ENCODE peak calls at places on chromosomes 7 and 10, in eight cellular contexts. D is MM.1S, K is uterus, I is endodermal cell, G is GM13976, Q is mucosa of descending colon, F is AG10803, V is coronary artery. C is an unnamed sample.

GRCh38 chr7:28107960-28108359 is 72.6 kb downstream of the JAZF1 start:
- DNase-seq in D (no peak), K (no peak), I (no peak), G (no peak), Q (no peak), F (no peak), V (no peak), C (no peak)

GRCh38 chr7:1134951-1135350 is 25.0 kb downstream of the ZFAND2A start:
- DNase-seq in D (no peak), K (no peak), I (no peak), G (no peak), Q (peak), F (no peak), V (no peak), C (no peak)

GRCh38 chr10:6044651-6045599 is 17.2 kb downstream of the IL2RA start:
- DNase-seq in D (no peak), K (no peak), I (peak), G (peak), Q (no peak), F (no peak), V (no peak), C (peak)

GRCh38 chr10:15124908-15125307 is 27.8 kb downstream of the RPP38 start:
- DNase-seq in D (no peak), K (no peak), I (no peak), G (no peak), Q (no peak), F (no peak), V (no peak), C (no peak)

GRCh38 chr7:82235710-82236109 is 207.9 kb downstream of the CACNA2D1 start:
- DNase-seq in D (no peak), K (no peak), I (no peak), G (no peak), Q (no peak), F (no peak), V (no peak), C (no peak)

GRCh38 chr7:101859411-101860106 is 42.1 kb downstream of the CUX1 start:
- DNase-seq in D (no peak), K (no peak), I (no peak), G (no peak), Q (no peak), F (peak), V (no peak), C (no peak)

GRCh38 chr7:8160810-8161209 is 101.2 kb downstream of the ICA1 start:
- DNase-seq in D (no peak), K (no peak), I (no peak), G (no peak), Q (no peak), F (no peak), V (no peak), C (no peak)

GRCh38 chr10:3173173-3173878 is 744 bp upstream of the PITRM1 start:
- DNase-seq in D (peak), K (no peak), I (no peak), G (no peak), Q (peak), F (no peak), V (no peak), C (no peak)

GRCh38 chr7:44884553-44885393 is 557 bp downstream of the PURB start:
- DNase-seq in D (peak), K (peak), I (peak), G (peak), Q (peak), F (peak), V (peak), C (peak)

GRCh38 chr7:20085086-20085485 is 132.1 kb downstream of the MACC1 start:
- DNase-seq in D (no peak), K (peak), I (no peak), G (no peak), Q (no peak), F (peak), V (no peak), C (no peak)

GRCh38 chr10:129525408-129525807 is 58.4 kb downstream of the MGMT start:
- DNase-seq in D (no peak), K (peak), I (no peak), G (no peak), Q (no peak), F (peak), V (no peak), C (no peak)

GRCh38 chr10:117768333-117769045 is 225.9 kb downstream of the EMX2 start:
- DNase-seq in D (no peak), K (no peak), I (no peak), G (no peak), Q (no peak), F (peak), V (no peak), C (no peak)

GRCh38 chr7:139431459-139431858 is 52.0 kb downstream of the KLRG2 start:
- DNase-seq in D (no peak), K (no peak), I (no peak), G (no peak), Q (no peak), F (no peak), V (no peak), C (no peak)

GRCh38 chr10:20708305-20708704 is 188.8 kb downstream of the NEBL start:
- DNase-seq in D (no peak), K (no peak), I (no peak), G (no peak), Q (no peak), F (no peak), V (no peak), C (no peak)

GRCh38 chr10:120456143-120456625 is 843 bp upstream of the PLPP4 start:
- DNase-seq in D (no peak), K (no peak), I (peak), G (no peak), Q (no peak), F (no peak), V (no peak), C (no peak)

GRCh38 chr7:108014200-108014599 is 11.2 kb upstream of the LAMB1 start:
- DNase-seq in D (no peak), K (no peak), I (no peak), G (no peak), Q (no peak), F (peak), V (no peak), C (no peak)

GRCh38 chr7:68841004-68841403 is 757.3 kb upstream of the AUTS2 start:
- DNase-seq in D (no peak), K (no peak), I (no peak), G (no peak), Q (no peak), F (peak), V (no peak), C (no peak)

GRCh38 chr10:117454502-117454901 is 79.3 kb upstream of the PDZD8 start:
- DNase-seq in D (no peak), K (no peak), I (no peak), G (no peak), Q (no peak), F (peak), V (no peak), C (no peak)

GRCh38 chr10:28387141-28387540 is 84.3 kb upstream of the MPP7 start:
- DNase-seq in D (no peak), K (no peak), I (no peak), G (no peak), Q (peak), F (no peak), V (no peak), C (no peak)

GRCh38 chr10:114548662-114549061 is 109.4 kb downstream of the ABLIM1 start:
- DNase-seq in D (no peak), K (peak), I (peak), G (no peak), Q (no peak), F (peak), V (no peak), C (no peak)

GRCh38 chr10:94211187-94211529 is 151.6 kb downstream of the NOC3L start:
- DNase-seq in D (no peak), K (no peak), I (no peak), G (no peak), Q (no peak), F (no peak), V (no peak), C (no peak)

GRCh38 chr10:61503051-61503450 is 49.9 kb upstream of the TMEM26 start:
- DNase-seq in D (no peak), K (no peak), I (no peak), G (no peak), Q (no peak), F (peak), V (no peak), C (no peak)

GRCh38 chr10:125134916-125135770 is 25.2 kb downstream of the CTBP2 start:
- DNase-seq in D (no peak), K (no peak), I (no peak), G (no peak), Q (no peak), F (no peak), V (no peak), C (no peak)

GRCh38 chr7:130037703-130038102 is 13.5 kb downstream of the ZC3HC1 start:
- DNase-seq in D (no peak), K (no peak), I (no peak), G (no peak), Q (no peak), F (peak), V (no peak), C (no peak)

GRCh38 chr7:41885078-41885477 is 182.2 kb upstream of the INHBA start:
- DNase-seq in D (no peak), K (no peak), I (no peak), G (no peak), Q (no peak), F (peak), V (no peak), C (no peak)

GRCh38 chr10:60666221-60666620 is 112.1 kb upstream of the CDK1 start:
- DNase-seq in D (no peak), K (no peak), I (no peak), G (no peak), Q (no peak), F (peak), V (no peak), C (no peak)

GRCh38 chr10:86349474-86349873 is 17.1 kb downstream of the GRID1 start:
- DNase-seq in D (no peak), K (no peak), I (peak), G (peak), Q (peak), F (no peak), V (no peak), C (no peak)

GRCh38 chr7:17298840-17299476 is 506 bp downstream of the AHR start:
- DNase-seq in D (peak), K (peak), I (peak), G (peak), Q (peak), F (no peak), V (peak), C (peak)

GRCh38 chr7:138207555-138207971 is 131.3 kb downstream of the AKR1D1 start:
- DNase-seq in D (no peak), K (no peak), I (peak), G (no peak), Q (no peak), F (no peak), V (no peak), C (no peak)

GRCh38 chr7:157013602-157014549 is 3.4 kb upstream of the MNX1 start:
- DNase-seq in D (peak), K (no peak), I (peak), G (no peak), Q (no peak), F (no peak), V (no peak), C (no peak)

GRCh38 chr7:24059775-24060174 is 224.2 kb upstream of the NPY start:
- DNase-seq in D (no peak), K (no peak), I (peak), G (no peak), Q (no peak), F (no peak), V (no peak), C (no peak)

GRCh38 chr10:33015798-33016547 is 57.9 kb upstream of the ITGB1 start:
- DNase-seq in D (no peak), K (no peak), I (no peak), G (no peak), Q (no peak), F (peak), V (no peak), C (no peak)

GRCh38 chr7:17185690-17186070 is 112.8 kb upstream of the AHR start:
- DNase-seq in D (no peak), K (no peak), I (no peak), G (peak), Q (no peak), F (peak), V (no peak), C (peak)

GRCh38 chr10:18214692-18215563 is 74.7 kb downstream of the CACNB2 start:
- DNase-seq in D (peak), K (peak), I (peak), G (no peak), Q (no peak), F (peak), V (no peak), C (peak)

GRCh38 chr10:74810087-74810486 is 16.3 kb upstream of the KAT6B start:
- DNase-seq in D (no peak), K (no peak), I (no peak), G (no peak), Q (no peak), F (no peak), V (no peak), C (no peak)

GRCh38 chr7:125316451-125316850 is 386.8 kb upstream of the POT1 start:
- DNase-seq in D (peak), K (no peak), I (peak), G (no peak), Q (no peak), F (no peak), V (no peak), C (no peak)

GRCh38 chr7:108211382-108212201 is 81.4 kb upstream of the LAMB4 start:
- DNase-seq in D (peak), K (no peak), I (peak), G (no peak), Q (no peak), F (no peak), V (no peak), C (no peak)

GRCh38 chr7:909358-910329 is 33.3 kb downstream of the GET4 start:
- DNase-seq in D (no peak), K (no peak), I (peak), G (peak), Q (peak), F (peak), V (no peak), C (no peak)

GRCh38 chr7:84317536-84317935 is 122.9 kb upstream of the SEMA3A start:
- DNase-seq in D (no peak), K (no peak), I (no peak), G (no peak), Q (no peak), F (peak), V (no peak), C (no peak)

DNA sequence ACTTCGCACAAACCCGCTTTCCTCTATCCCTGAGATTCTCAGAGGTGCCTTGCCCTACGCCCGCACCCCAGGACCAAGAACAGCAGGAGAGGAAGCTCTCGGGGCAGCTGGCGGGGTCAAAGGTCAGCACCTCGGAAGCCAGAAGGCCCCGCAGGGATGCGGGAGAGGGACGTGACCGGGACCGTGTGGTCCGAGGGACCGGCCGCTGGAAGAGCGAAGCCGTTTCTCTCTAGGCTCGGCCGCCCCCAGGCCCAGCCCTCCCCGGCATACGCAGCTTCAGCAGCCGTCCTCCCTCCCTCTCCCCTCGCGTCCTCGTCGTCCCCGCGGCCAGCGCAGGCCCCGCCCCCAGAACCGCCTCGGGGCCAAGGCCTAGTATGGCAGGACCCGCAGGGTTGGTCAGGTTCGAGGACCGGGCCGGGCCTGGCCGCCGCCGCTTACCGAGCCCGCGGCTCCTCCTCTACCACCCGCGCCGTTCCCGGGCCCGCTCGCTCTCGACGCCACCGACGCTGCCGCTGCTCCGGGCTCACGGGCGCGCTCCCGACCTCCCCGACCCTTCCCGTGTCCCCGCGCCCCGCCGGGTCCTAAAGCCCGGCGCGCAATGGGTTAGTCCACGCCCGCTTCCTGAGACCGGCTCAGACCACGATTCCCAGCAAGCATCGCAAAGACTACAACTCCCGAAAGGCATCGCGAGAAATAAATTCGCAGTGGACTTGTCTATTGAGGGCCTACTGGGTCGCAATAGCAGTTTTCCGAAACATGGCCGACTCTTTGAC is at the start of gene ARMH3:
- DNase-seq in D (peak), K (peak), I (peak), G (peak), Q (peak), F (peak), V (peak), C (peak)
- TF ChIP-seq CTCF in D (no peak), K (no peak), I (no peak), G (no peak), Q (no peak), F (no peak), V (no peak), C (no peak)

GRCh38 chr7:142885311-142886230 is at the start of gene TRPV6:
- DNase-seq in D (no peak), K (no peak), I (peak), G (no peak), Q (no peak), F (no peak), V (peak), C (no peak)
- TF ChIP-seq CTCF in D (no peak), K (no peak), I (no peak), G (no peak), Q (no peak), F (no peak), V (no peak), C (no peak)

GRCh38 chr7:94223375-94224084 is 171.2 kb upstream of the COL1A2 start:
- DNase-seq in D (no peak), K (no peak), I (peak), G (no peak), Q (no peak), F (peak), V (no peak), C (no peak)
- TF ChIP-seq CTCF in D (peak), K (no peak), I (peak), G (no peak), Q (no peak), F (peak), V (no peak), C (peak)

GRCh38 chr10:132400041-132400546 is 3.1 kb downstream of the PWWP2B start:
- DNase-seq in D (no peak), K (no peak), I (no peak), G (no peak), Q (peak), F (no peak), V (no peak), C (no peak)
- TF ChIP-seq CTCF in D (no peak), K (no peak), I (peak), G (no peak), Q (no peak), F (no peak), V (no peak), C (no peak)

C was measured in GM10248.